ENCODE peak calls at places on chromosomes 13 and 19, in ten cellular contexts. Y is thyroid gland; D is ovary; R is mammary epithelial cell; T is thoracic aorta; Z is naive thymus-derived CD4-positive, alpha-beta T cell; M is HCT116; J is Peyer's patch; C is brain microvascular endothelial cell; L is SJSA1. E is an unnamed sample.

GRCh38 chr19:28130066-28130511 is 1082.9 kb downstream of the UQCRFS1 start:
- DNase-seq in Y (no peak), D (no peak), R (no peak), T (no peak), Z (no peak), M (no peak), J (no peak), C (no peak), L (peak; percentile 3), E (no peak)

GRCh38 chr19:17496337-17496997 is 15.0 kb upstream of the PGLS start:
- DNase-seq in Y (peak; percentile 45), D (peak; percentile 75), R (peak; percentile 56), T (no peak), Z (peak; percentile 71), M (peak; percentile 71), J (peak; percentile 89), C (peak; percentile 42), L (peak; percentile 53), E (peak; percentile 81)

GRCh38 chr13:113863511-113864302 is at the start of gene GAS6:
- DNase-seq in Y (peak; percentile 68), D (peak; percentile 82), R (peak; percentile 46), T (no peak), Z (no peak), M (no peak), J (peak; percentile 81), C (no peak), L (peak; percentile 39), E (peak; percentile 80)

GRCh38 chr13:28503182-28503980 is 8.5 kb upstream of the FLT1 start:
- DNase-seq in Y (no peak), D (no peak), R (no peak), T (no peak), Z (no peak), M (no peak), J (no peak), C (no peak), L (no peak), E (no peak)

GRCh38 chr19:15213715-15214381 is 13.1 kb upstream of the NOTCH3 start:
- DNase-seq in Y (no peak), D (peak; percentile 60), R (no peak), T (peak; percentile 83), Z (no peak), M (no peak), J (no peak), C (peak; percentile 25), L (no peak), E (no peak)

GRCh38 chr19:31066385-31066784 is 282.9 kb downstream of the TSHZ3 start:
- DNase-seq in Y (peak; percentile 30), D (no peak), R (peak; percentile 76), T (no peak), Z (no peak), M (no peak), J (no peak), C (peak; percentile 86), L (peak; percentile 82), E (no peak)

GRCh38 chr13:51713807-51714206 is 90.2 kb downstream of the DHRS12 start:
- DNase-seq in Y (no peak), D (no peak), R (no peak), T (no peak), Z (no peak), M (no peak), J (no peak), C (no peak), L (no peak), E (no peak)

GRCh38 chr13:107170270-107170931 is 602.5 kb upstream of the ARGLU1 start:
- DNase-seq in Y (no peak), D (no peak), R (no peak), T (no peak), Z (no peak), M (no peak), J (no peak), C (no peak), L (no peak), E (no peak)

GRCh38 chr13:97108535-97108910 is 113.6 kb upstream of the MBNL2 start:
- DNase-seq in Y (no peak), D (no peak), R (no peak), T (no peak), Z (no peak), M (no peak), J (peak; percentile 79), C (peak; percentile 46), L (no peak), E (no peak)

GRCh38 chr13:105642511-105642958 is 892.9 kb downstream of the EFNB2 start:
- DNase-seq in Y (no peak), D (no peak), R (no peak), T (no peak), Z (no peak), M (no peak), J (no peak), C (peak; percentile 46), L (peak; percentile 65), E (no peak)

GRCh38 chr13:111512707-111513106 is 192.3 kb downstream of the TEX29 start:
- DNase-seq in Y (no peak), D (no peak), R (no peak), T (no peak), Z (no peak), M (no peak), J (no peak), C (no peak), L (no peak), E (no peak)

GRCh38 chr19:5961969-5962945 is 15.7 kb downstream of the RANBP3 start:
- DNase-seq in Y (peak; percentile 54), D (no peak), R (no peak), T (no peak), Z (peak; percentile 88), M (no peak), J (peak; percentile 87), C (peak; percentile 62), L (peak; percentile 27), E (peak; percentile 75)

GRCh38 chr19:347946-348861 is 3.6 kb upstream of the MIER2 start:
- DNase-seq in Y (no peak), D (no peak), R (no peak), T (no peak), Z (no peak), M (no peak), J (no peak), C (no peak), L (no peak), E (no peak)

DNA sequence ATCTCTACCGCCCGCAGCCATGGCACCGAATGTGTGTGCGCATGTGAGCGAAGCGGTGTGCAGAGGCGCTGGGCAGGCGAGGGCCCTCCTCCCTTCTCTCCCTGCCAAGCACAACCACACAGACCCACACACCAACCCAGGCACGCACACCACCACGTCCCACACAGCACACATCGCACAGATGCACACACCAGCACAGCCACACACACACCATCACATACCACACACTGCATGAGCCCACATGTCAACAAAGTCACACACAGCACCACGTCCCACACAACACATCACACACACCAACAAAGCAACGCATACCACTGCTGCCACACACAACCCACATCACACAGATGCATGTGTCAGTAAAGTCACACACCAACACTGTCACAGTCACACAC is 12.2 kb downstream of the ERFL start:
- DNase-seq in Y (no peak), D (no peak), R (no peak), T (no peak), Z (no peak), M (no peak), J (no peak), C (no peak), L (no peak), E (no peak)
- H3K27me3 ChIP-seq in Y (peaks cover 17% of the 10 kb centered on the region), D (peaks cover 3% of the 10 kb centered on the region), R (peaks cover 35% of the 10 kb centered on the region), T (peaks cover 20% of the 10 kb centered on the region), Z (no peaks in the 10 kb centered on the region), M (no peaks in the 10 kb centered on the region), J (peaks cover 34% of the 10 kb centered on the region), C (peaks cover 65% of the 10 kb centered on the region), L (peaks cover 56% of the 10 kb centered on the region), E (peaks cover 71% of the 10 kb centered on the region)

GRCh38 chr19:18781885-18782527 is 9.1 kb downstream of the COMP start:
- DNase-seq in Y (no peak), D (no peak), R (no peak), T (no peak), Z (no peak), M (no peak), J (no peak), C (no peak), L (no peak), E (no peak)

GRCh38 chr19:18785179-18786124 is 5.7 kb downstream of the COMP start:
- DNase-seq in Y (peak; percentile 50), D (peak; percentile 86), R (no peak), T (no peak), Z (peak; percentile 19), M (peak; percentile 60), J (peak; percentile 87), C (peak; percentile 33), L (no peak), E (peak; percentile 88)

GRCh38 chr19:18784786-18785120 is 6.4 kb downstream of the COMP start:
- DNase-seq in Y (no peak), D (no peak), R (no peak), T (no peak), Z (no peak), M (no peak), J (no peak), C (no peak), L (no peak), E (no peak)

GRCh38 chr19:18782559-18783225 is 8.4 kb downstream of the COMP start:
- DNase-seq in Y (no peak), D (no peak), R (no peak), T (no peak), Z (no peak), M (no peak), J (no peak), C (no peak), L (no peak), E (no peak)

GRCh38 chr19:18783958-18784785 is 6.9 kb downstream of the COMP start:
- DNase-seq in Y (no peak), D (no peak), R (no peak), T (no peak), Z (no peak), M (no peak), J (no peak), C (no peak), L (no peak), E (no peak)
- H3K27me3 ChIP-seq in Y (peaks cover 18% of the 10 kb centered on the region), D (peaks cover 9% of the 10 kb centered on the region), R (peaks cover 9% of the 10 kb centered on the region), T (peaks cover 14% of the 10 kb centered on the region), Z (peaks cover 9% of the 10 kb centered on the region), M (no peaks in the 10 kb centered on the region), J (peaks cover 24% of the 10 kb centered on the region), C (peaks cover 30% of the 10 kb centered on the region), L (no peaks in the 10 kb centered on the region), E (peaks cover 40% of the 10 kb centered on the region)

GRCh38 chr13:44211286-44211685 is 162.3 kb upstream of the SERP2 start:
- DNase-seq in Y (no peak), D (no peak), R (no peak), T (no peak), Z (no peak), M (no peak), J (no peak), C (no peak), L (no peak), E (no peak)
- H3K27me3 ChIP-seq in Y (no peaks in the 10 kb centered on the region), D (no peaks in the 10 kb centered on the region), R (no peaks in the 10 kb centered on the region), T (no peaks in the 10 kb centered on the region), Z (no peaks in the 10 kb centered on the region), M (no peaks in the 10 kb centered on the region), J (no peaks in the 10 kb centered on the region), C (no peaks in the 10 kb centered on the region), L (no peaks in the 10 kb centered on the region), E (no peaks in the 10 kb centered on the region)

DNA sequence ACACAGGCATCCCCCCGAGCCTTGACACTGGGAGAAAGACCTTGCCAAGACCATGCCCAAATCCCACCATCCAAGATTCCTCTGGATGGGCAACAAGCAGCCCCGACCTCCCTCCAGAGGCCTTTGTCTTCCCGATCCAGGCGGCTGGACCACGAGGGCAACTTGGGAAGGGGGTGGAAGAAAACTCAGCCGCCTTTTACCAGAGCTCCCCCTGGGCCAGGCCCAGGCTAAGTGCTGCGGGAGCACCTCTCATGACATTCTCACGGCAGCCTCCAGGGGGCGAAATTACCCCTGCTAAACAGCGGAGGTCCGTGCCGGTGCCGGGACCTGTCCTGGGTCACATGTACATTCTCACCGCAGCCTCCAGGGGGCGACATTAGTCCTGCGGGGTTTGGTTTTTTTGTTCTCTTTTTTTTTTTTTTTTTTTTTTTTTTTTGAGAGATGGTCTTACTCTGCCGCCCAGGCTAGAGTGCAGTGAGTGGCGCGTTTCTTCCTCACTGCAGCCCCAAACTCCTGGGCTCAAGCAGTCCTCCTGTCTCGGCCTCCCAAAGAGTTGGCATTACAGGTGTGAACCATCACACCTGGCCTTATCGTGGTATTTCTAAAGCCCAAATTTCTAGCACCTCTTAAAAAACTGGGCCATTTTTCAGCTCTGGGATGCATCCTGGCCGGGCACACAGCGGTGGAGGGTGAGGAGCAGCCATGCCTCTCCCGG is 2.1 kb upstream of the RSPH6A start:
- DNase-seq in Y (peak; percentile 93), D (peak; percentile 96), R (peak; percentile 75), T (peak; percentile 72), Z (peak; percentile 93), M (peak; percentile 90), J (peak; percentile 97), C (peak; percentile 92), L (peak; percentile 94), E (peak; percentile 96)
- H3K27me3 ChIP-seq in Y (no peaks in the 10 kb centered on the region), D (no peaks in the 10 kb centered on the region), R (no peaks in the 10 kb centered on the region), T (no peaks in the 10 kb centered on the region), Z (no peaks in the 10 kb centered on the region), M (no peaks in the 10 kb centered on the region), J (no peaks in the 10 kb centered on the region), C (no peaks in the 10 kb centered on the region), L (no peaks in the 10 kb centered on the region), E (no peaks in the 10 kb centered on the region)

E was measured in transverse colon.